ENCODE peak calls at places on chromosomes 11 and 22, in five cellular contexts. One of them, this sample, is unnamed.

GRCh38 chr11:118845369-118845768 is 38.3 kb upstream of the CXCR5 start:
- DNase-seq in nucleus accumbens: no peak
- DNase-seq in astrocyte: peak
- DNase-seq in NCI-H1417 treated with DMSO at 0.1 percent for 48 hours: no peak
- DNase-seq in AG04450: no peak
- DNase-seq in this sample: no peak

GRCh38 chr11:93498099-93499040 is 44.8 kb downstream of the SMCO4 start:
- DNase-seq in nucleus accumbens: no peak
- DNase-seq in astrocyte: peak
- DNase-seq in NCI-H1417 treated with DMSO at 0.1 percent for 48 hours: no peak
- DNase-seq in AG04450: no peak
- DNase-seq in this sample: no peak

GRCh38 chr22:41834005-41834975 is 1.4 kb downstream of the SREBF2 start:
- DNase-seq in nucleus accumbens: no peak
- DNase-seq in astrocyte: no peak
- DNase-seq in NCI-H1417 treated with DMSO at 0.1 percent for 48 hours: no peak
- DNase-seq in AG04450: no peak
- DNase-seq in this sample: no peak

GRCh38 chr22:44461083-44461375 is 37.0 kb downstream of the RTL6 start:
- DNase-seq in nucleus accumbens: no peak
- DNase-seq in astrocyte: no peak
- DNase-seq in NCI-H1417 treated with DMSO at 0.1 percent for 48 hours: no peak
- DNase-seq in AG04450: no peak
- DNase-seq in this sample: no peak

GRCh38 chr11:131300304-131300703 is 70.1 kb upstream of the NTM start:
- DNase-seq in nucleus accumbens: no peak
- DNase-seq in astrocyte: peak
- DNase-seq in NCI-H1417 treated with DMSO at 0.1 percent for 48 hours: no peak
- DNase-seq in AG04450: no peak
- DNase-seq in this sample: no peak

GRCh38 chr11:43802509-43802908 is 78.1 kb upstream of the ALKBH3 start:
- DNase-seq in nucleus accumbens: no peak
- DNase-seq in astrocyte: no peak
- DNase-seq in NCI-H1417 treated with DMSO at 0.1 percent for 48 hours: no peak
- DNase-seq in AG04450: no peak
- DNase-seq in this sample: no peak

GRCh38 chr11:88035271-88035670 is 140.0 kb downstream of the RAB38 start:
- DNase-seq in nucleus accumbens: no peak
- DNase-seq in astrocyte: peak
- DNase-seq in NCI-H1417 treated with DMSO at 0.1 percent for 48 hours: no peak
- DNase-seq in AG04450: no peak
- DNase-seq in this sample: no peak

GRCh38 chr11:6200975-6201374 is 2.0 kb downstream of the OR52W1 start:
- DNase-seq in nucleus accumbens: no peak
- DNase-seq in astrocyte: peak
- DNase-seq in NCI-H1417 treated with DMSO at 0.1 percent for 48 hours: no peak
- DNase-seq in AG04450: no peak
- DNase-seq in this sample: no peak

GRCh38 chr22:32122899-32123298 is 36.2 kb downstream of the C22orf42 start:
- DNase-seq in nucleus accumbens: no peak
- DNase-seq in astrocyte: no peak
- DNase-seq in NCI-H1417 treated with DMSO at 0.1 percent for 48 hours: no peak
- DNase-seq in AG04450: no peak
- DNase-seq in this sample: no peak

GRCh38 chr11:71420455-71421241 is 27.5 kb downstream of the DHCR7 start:
- DNase-seq in nucleus accumbens: no peak
- DNase-seq in astrocyte: peak
- DNase-seq in NCI-H1417 treated with DMSO at 0.1 percent for 48 hours: peak
- DNase-seq in AG04450: peak
- DNase-seq in this sample: no peak

GRCh38 chr22:20977516-20978170 is 4.5 kb upstream of the LZTR1 start:
- DNase-seq in nucleus accumbens: no peak
- DNase-seq in astrocyte: no peak
- DNase-seq in NCI-H1417 treated with DMSO at 0.1 percent for 48 hours: no peak
- DNase-seq in AG04450: no peak
- DNase-seq in this sample: no peak

GRCh38 chr11:81644239-81644840 is 1089.3 kb downstream of the FAM181B start:
- DNase-seq in nucleus accumbens: no peak
- DNase-seq in astrocyte: peak
- DNase-seq in NCI-H1417 treated with DMSO at 0.1 percent for 48 hours: no peak
- DNase-seq in AG04450: no peak
- DNase-seq in this sample: no peak

GRCh38 chr11:126115820-126116319 is 53.2 kb upstream of the CDON start:
- DNase-seq in nucleus accumbens: no peak
- DNase-seq in astrocyte: peak
- DNase-seq in NCI-H1417 treated with DMSO at 0.1 percent for 48 hours: peak
- DNase-seq in AG04450: peak
- DNase-seq in this sample: no peak

GRCh38 chr11:15175780-15176179 is 61.1 kb downstream of the INSC start:
- DNase-seq in nucleus accumbens: no peak
- DNase-seq in astrocyte: no peak
- DNase-seq in NCI-H1417 treated with DMSO at 0.1 percent for 48 hours: no peak
- DNase-seq in AG04450: no peak
- DNase-seq in this sample: no peak

GRCh38 chr11:121555172-121555571 is 102.4 kb upstream of the SORL1-AS1 start:
- DNase-seq in nucleus accumbens: no peak
- DNase-seq in astrocyte: no peak
- DNase-seq in NCI-H1417 treated with DMSO at 0.1 percent for 48 hours: no peak
- DNase-seq in AG04450: no peak
- DNase-seq in this sample: no peak

GRCh38 chr22:44901301-44901700 is 108.5 kb downstream of the PHF21B start:
- DNase-seq in nucleus accumbens: no peak
- DNase-seq in astrocyte: peak
- DNase-seq in NCI-H1417 treated with DMSO at 0.1 percent for 48 hours: no peak
- DNase-seq in AG04450: no peak
- DNase-seq in this sample: no peak